ENCODE peak calls at places on chromosome 12, in seven cellular contexts. E is lung; C is heart left ventricle; M is progenitor cell of endocrine pancreas; U is CD4-positive, alpha-beta T cell; V is OCI-LY7; H is AG10803. Q is an unnamed sample.

GRCh38 chr12:105324704-105325103 is 5.8 kb upstream of the C12orf75 start:
- DNase-seq in M (no peak), C (no peak), V (no peak), U (no peak), E (no peak), H (no peak), Q (no peak)

GRCh38 chr12:100576311-100577036 is 3.0 kb downstream of the GAS2L3 start:
- DNase-seq in M (no peak), V (no peak), H (peak), E (no peak), C (no peak), U (no peak), Q (no peak)

GRCh38 chr12:91874086-91874865 is 271.4 kb downstream of the BTG1 start:
- DNase-seq in V (no peak), M (no peak), H (peak), E (no peak), U (no peak), C (no peak), Q (no peak)

GRCh38 chr12:116319316-116319715 is 41.8 kb upstream of the MED13L start:
- DNase-seq in U (no peak), V (no peak), M (no peak), C (no peak), E (no peak), H (peak), Q (no peak)

GRCh38 chr12:53172352-53172751 is 8.2 kb upstream of the ZNF740 start:
- DNase-seq in U (no peak), C (no peak), E (no peak), V (no peak), M (no peak), H (peak), Q (no peak)

GRCh38 chr12:26691234-26691970 is 141.6 kb downstream of the ITPR2 start:
- DNase-seq in V (no peak), U (no peak), E (no peak), M (no peak), H (peak), C (no peak), Q (no peak)

GRCh38 chr12:112750971-112751370 is 40.6 kb upstream of the RPH3A start:
- DNase-seq in E (no peak), V (no peak), C (no peak), H (no peak), U (no peak), M (no peak), Q (no peak)

GRCh38 chr12:678747-679712 is 15.8 kb upstream of the NINJ2 start:
- DNase-seq in M (no peak), E (no peak), H (no peak), V (no peak), U (no peak), C (no peak), Q (no peak)

GRCh38 chr12:69000540-69001243 is 67.7 kb upstream of the CPM start:
- DNase-seq in C (no peak), U (no peak), H (peak), V (no peak), M (no peak), E (no peak), Q (no peak)

GRCh38 chr12:7444537-7444936 is 584 bp upstream of the CD163L1 start:
- DNase-seq in H (no peak), V (no peak), C (no peak), U (no peak), M (no peak), E (no peak), Q (no peak)

GRCh38 chr12:105492591-105492990 is 162.1 kb downstream of the C12orf75 start:
- DNase-seq in U (no peak), V (no peak), H (peak), E (no peak), M (no peak), C (no peak), Q (no peak)

GRCh38 chr12:11653215-11653753 is 3.8 kb downstream of the ETV6 start:
- DNase-seq in U (peak), C (no peak), V (peak), H (peak), M (no peak), E (no peak), Q (no peak)

GRCh38 chr12:56385873-56386272 is 23.2 kb upstream of the APOF start:
- DNase-seq in H (no peak), C (no peak), U (no peak), E (no peak), M (no peak), V (no peak), Q (no peak)

GRCh38 chr12:96906498-96906848 is 584 bp upstream of the NEDD1 start:
- DNase-seq in E (no peak), M (no peak), H (no peak), V (no peak), C (no peak), U (no peak), Q (no peak)

GRCh38 chr12:9651265-9651729 is 18.2 kb upstream of the CLEC2D start:
- DNase-seq in E (no peak), H (peak), V (peak), M (no peak), C (no peak), U (peak), Q (no peak)

GRCh38 chr12:12671850-12672660 is 23.9 kb downstream of the GPR19 start:
- DNase-seq in E (no peak), C (no peak), H (peak), U (no peak), V (no peak), M (no peak), Q (no peak)

GRCh38 chr12:104951759-104952509 is 6.2 kb downstream of the SLC41A2 start:
- DNase-seq in M (no peak), C (no peak), E (no peak), H (no peak), V (no peak), U (no peak), Q (no peak)

GRCh38 chr12:43104524-43104923 is 447.5 kb downstream of the ADAMTS20 start:
- DNase-seq in M (no peak), U (no peak), C (no peak), H (no peak), E (no peak), V (no peak), Q (no peak)

GRCh38 chr12:117853600-117853999 is 115.2 kb downstream of the KSR2 start:
- DNase-seq in E (peak), U (no peak), C (no peak), H (no peak), V (no peak), M (no peak), Q (no peak)

GRCh38 chr12:93322784-93323183 is 54.9 kb upstream of the NUDT4 start:
- DNase-seq in E (no peak), V (no peak), H (peak), C (no peak), M (no peak), U (no peak), Q (no peak)

GRCh38 chr12:121223947-121224285 is 14.0 kb downstream of the P2RX4 start:
- DNase-seq in C (no peak), V (no peak), U (no peak), E (no peak), H (no peak), M (no peak), Q (no peak)

GRCh38 chr12:121222847-121223246 is 12.9 kb downstream of the P2RX4 start:
- DNase-seq in M (no peak), H (no peak), U (no peak), C (no peak), E (no peak), V (no peak), Q (no peak)

GRCh38 chr12:121226399-121226798 is 16.5 kb downstream of the P2RX4 start:
- DNase-seq in C (no peak), E (no peak), U (no peak), H (no peak), V (no peak), M (no peak), Q (no peak)

GRCh38 chr12:121224591-121224990 is 14.7 kb downstream of the P2RX4 start:
- DNase-seq in C (no peak), E (no peak), V (no peak), M (no peak), H (no peak), U (peak), Q (no peak)

GRCh38 chr12:121223283-121223946 is 13.5 kb downstream of the P2RX4 start:
- DNase-seq in H (no peak), E (no peak), U (peak), M (no peak), C (no peak), V (peak), Q (no peak)
- TF ChIP-seq CTCF in H (peak), E (no peak), U (no peak), M (no peak), C (no peak), V (peak), Q (no peak)

GRCh38 chr12:21065845-21066244 is 65.1 kb upstream of the SLCO1B1 start:
- DNase-seq in M (no peak), U (no peak), V (no peak), E (no peak), C (no peak), H (no peak), Q (peak)
- TF ChIP-seq CTCF in M (peak), U (no peak), V (peak), E (no peak), C (no peak), H (no peak), Q (no peak)

GRCh38 chr12:40827923-40828592 is 135.8 kb downstream of the CNTN1 start:
- DNase-seq in H (no peak), V (no peak), M (no peak), C (no peak), E (no peak), U (no peak), Q (no peak)
- TF ChIP-seq CTCF in H (no peak), V (no peak), M (no peak), C (no peak), E (no peak), U (no peak), Q (no peak)

GRCh38 chr12:17511369-17511768 is 578.6 kb downstream of the RERGL start:
- DNase-seq in M (no peak), U (no peak), C (no peak), V (no peak), H (no peak), E (no peak), Q (no peak)
- TF ChIP-seq CTCF in M (peak), U (no peak), C (no peak), V (peak), H (no peak), E (no peak), Q (peak)

Q was measured in endothelial cell.